ENCODE peak calls at places on chromosomes 12 and 14, in seven cellular contexts. One of them, this sample, is unnamed.

GRCh38 chr14:51860164-51860835 is at the start of gene GNG2:
- DNase-seq in ACHN: peak; percentile 31
- DNase-seq in iPS DF 6.9: peak; percentile 25
- DNase-seq in T-helper 17 cell: peak; percentile 72
- DNase-seq in NCI-H1417: peak; percentile 95
- DNase-seq in NCI-H510A: peak; percentile 22
- DNase-seq in activated gamma-delta T cell treated with Interleukin-2 at 50 U/mL for 16 hours: peak; percentile 80
- DNase-seq in this sample: peak; percentile 81

GRCh38 chr14:104333903-104334811 is 195.8 kb downstream of the KIF26A start:
- DNase-seq in T-helper 17 cell: no peak
- DNase-seq in NCI-H1417: no peak
- DNase-seq in activated gamma-delta T cell treated with Interleukin-2 at 50 U/mL for 16 hours: no peak
- DNase-seq in ACHN: no peak
- DNase-seq in NCI-H510A: no peak
- DNase-seq in iPS DF 6.9: no peak
- DNase-seq in this sample: no peak

GRCh38 chr12:64521838-64522237 is 69.9 kb downstream of the TBK1 start:
- DNase-seq in iPS DF 6.9: no peak
- DNase-seq in T-helper 17 cell: no peak
- DNase-seq in NCI-H1417: no peak
- DNase-seq in activated gamma-delta T cell treated with Interleukin-2 at 50 U/mL for 16 hours: no peak
- DNase-seq in ACHN: no peak
- DNase-seq in NCI-H510A: no peak
- DNase-seq in this sample: no peak

GRCh38 chr12:82862069-82862841 is 175.5 kb downstream of the TMTC2 start:
- DNase-seq in NCI-H510A: no peak
- DNase-seq in NCI-H1417: no peak
- DNase-seq in iPS DF 6.9: no peak
- DNase-seq in ACHN: no peak
- DNase-seq in activated gamma-delta T cell treated with Interleukin-2 at 50 U/mL for 16 hours: no peak
- DNase-seq in T-helper 17 cell: no peak
- DNase-seq in this sample: no peak

GRCh38 chr12:131608740-131609665 is 101.9 kb upstream of the SFSWAP start:
- DNase-seq in ACHN: peak; percentile 63
- DNase-seq in iPS DF 6.9: no peak
- DNase-seq in activated gamma-delta T cell treated with Interleukin-2 at 50 U/mL for 16 hours: peak; percentile 55
- DNase-seq in NCI-H510A: no peak
- DNase-seq in T-helper 17 cell: peak; percentile 28
- DNase-seq in NCI-H1417: peak; percentile 52
- DNase-seq in this sample: peak; percentile 50

GRCh38 chr14:104293851-104294627 is 155.7 kb downstream of the KIF26A start:
- DNase-seq in ACHN: no peak
- DNase-seq in NCI-H510A: no peak
- DNase-seq in activated gamma-delta T cell treated with Interleukin-2 at 50 U/mL for 16 hours: no peak
- DNase-seq in NCI-H1417: peak; percentile 24
- DNase-seq in T-helper 17 cell: no peak
- DNase-seq in iPS DF 6.9: no peak
- DNase-seq in this sample: no peak

GRCh38 chr12:27083861-27084271 is 1.5 kb upstream of the C12orf71 start:
- DNase-seq in ACHN: no peak
- DNase-seq in activated gamma-delta T cell treated with Interleukin-2 at 50 U/mL for 16 hours: no peak
- DNase-seq in NCI-H1417: no peak
- DNase-seq in T-helper 17 cell: no peak
- DNase-seq in NCI-H510A: no peak
- DNase-seq in iPS DF 6.9: no peak
- DNase-seq in this sample: no peak

GRCh38 chr14:22887990-22888378 is 5.0 kb downstream of the REM2 start:
- DNase-seq in NCI-H1417: no peak
- DNase-seq in T-helper 17 cell: no peak
- DNase-seq in NCI-H510A: no peak
- DNase-seq in ACHN: no peak
- DNase-seq in activated gamma-delta T cell treated with Interleukin-2 at 50 U/mL for 16 hours: no peak
- DNase-seq in iPS DF 6.9: no peak
- DNase-seq in this sample: peak; percentile 32

GRCh38 chr12:54472494-54473262 is 724 bp downstream of the GTSF1 start:
- DNase-seq in NCI-H510A: no peak
- DNase-seq in iPS DF 6.9: no peak
- DNase-seq in NCI-H1417: no peak
- DNase-seq in T-helper 17 cell: no peak
- DNase-seq in ACHN: no peak
- DNase-seq in activated gamma-delta T cell treated with Interleukin-2 at 50 U/mL for 16 hours: no peak
- DNase-seq in this sample: no peak

GRCh38 chr12:110073049-110073831 is 24.9 kb upstream of the C12orf76 start:
- DNase-seq in iPS DF 6.9: no peak
- DNase-seq in ACHN: no peak
- DNase-seq in activated gamma-delta T cell treated with Interleukin-2 at 50 U/mL for 16 hours: peak; percentile 4
- DNase-seq in NCI-H1417: peak; percentile 92
- DNase-seq in NCI-H510A: no peak
- DNase-seq in T-helper 17 cell: no peak
- DNase-seq in this sample: peak; percentile 4

GRCh38 chr14:53247596-53248370 is 94.7 kb upstream of the DDHD1 start:
- DNase-seq in NCI-H1417: no peak
- DNase-seq in T-helper 17 cell: no peak
- DNase-seq in iPS DF 6.9: no peak
- DNase-seq in NCI-H510A: no peak
- DNase-seq in activated gamma-delta T cell treated with Interleukin-2 at 50 U/mL for 16 hours: no peak
- DNase-seq in ACHN: no peak
- DNase-seq in this sample: no peak

GRCh38 chr14:73283592-73284379 is 46.5 kb downstream of the PAPLN start:
- DNase-seq in NCI-H510A: peak; percentile 5
- DNase-seq in activated gamma-delta T cell treated with Interleukin-2 at 50 U/mL for 16 hours: no peak
- DNase-seq in iPS DF 6.9: no peak
- DNase-seq in ACHN: peak; percentile 56
- DNase-seq in NCI-H1417: peak; percentile 42
- DNase-seq in T-helper 17 cell: no peak
- DNase-seq in this sample: no peak